ENCODE peak calls at places on chromosome 6, in five cellular contexts. H, Q, R, Z and O are unnamed samples.

GRCh38 chr6:1024587-1024986 is 287.3 kb upstream of the FOXQ1 start:
- DNase-seq in H (no peak), R (peak; percentile 89), Z (no peak), Q (no peak), O (no peak)

GRCh38 chr6:170497845-170498281 is 55.2 kb downstream of the PSMB1 start:
- DNase-seq in H (no peak), Q (no peak), Z (no peak), R (no peak), O (no peak)

GRCh38 chr6:3517350-3517749 is 60.5 kb upstream of the SLC22A23 start:
- DNase-seq in R (peak; percentile 89), Z (no peak), H (peak; percentile 95), Q (no peak), O (no peak)

GRCh38 chr6:144310761-144311160 is 25.6 kb downstream of the UTRN start:
- DNase-seq in H (no peak), Q (no peak), Z (no peak), R (no peak), O (no peak)

GRCh38 chr6:125300992-125301434 is 754 bp downstream of the HDDC2 start:
- DNase-seq in Z (no peak), Q (no peak), H (peak; percentile 50), R (peak; percentile 33), O (no peak)

GRCh38 chr6:95087394-95088097 is 489.8 kb upstream of the MANEA start:
- DNase-seq in Z (no peak), R (peak; percentile 33), H (peak; percentile 71), Q (no peak), O (no peak)

GRCh38 chr6:31690231-31691077 is 9.6 kb upstream of the LY6G5C start:
- DNase-seq in Q (no peak), H (no peak), R (no peak), Z (no peak), O (no peak)

GRCh38 chr6:99099243-99099642 is 151.5 kb upstream of the FBXL4 start:
- DNase-seq in Q (no peak), R (no peak), Z (no peak), H (no peak), O (no peak)

GRCh38 chr6:45625191-45625664 is 247.5 kb upstream of the SUPT3H start:
- DNase-seq in Z (no peak), Q (no peak), R (peak; percentile 58), H (peak; percentile 49), O (no peak)

GRCh38 chr6:85008311-85009015 is 244.1 kb upstream of the TBX18 start:
- DNase-seq in H (peak; percentile 86), Z (no peak), R (peak; percentile 18), Q (no peak), O (no peak)

GRCh38 chr6:109060585-109060984 is 34.1 kb downstream of the SESN1 start:
- DNase-seq in Q (no peak), Z (no peak), H (peak; percentile 47), R (no peak), O (no peak)

GRCh38 chr6:35024601-35025054 is 116.5 kb downstream of the TCP11 start:
- DNase-seq in Z (no peak), Q (peak; percentile 83), R (peak; percentile 41), H (peak; percentile 87), O (no peak)

GRCh38 chr6:169454204-169454871 is 200.7 kb upstream of the THBS2 start:
- DNase-seq in R (peak; percentile 80), Q (no peak), H (peak; percentile 57), Z (no peak), O (no peak)

GRCh38 chr6:108168501-108168979 is 2.7 kb downstream of the NR2E1 start:
- DNase-seq in R (no peak), Z (no peak), H (peak; percentile 22), Q (peak; percentile 71), O (no peak)

GRCh38 chr6:23055523-23055922 is 486.2 kb downstream of the HDGFL1 start:
- DNase-seq in Q (no peak), Z (no peak), R (no peak), H (peak; percentile 9), O (no peak)

GRCh38 chr6:37826188-37826587 is 6.7 kb downstream of the ZFAND3 start:
- DNase-seq in H (peak; percentile 22), Z (no peak), Q (no peak), R (no peak), O (no peak)

GRCh38 chr6:111484655-111484974 is 1.6 kb upstream of the REV3L start:
- DNase-seq in H (no peak), Q (no peak), Z (no peak), R (no peak), O (no peak)

GRCh38 chr6:70557998-70558397 is 8.7 kb upstream of the SDHAF4 start:
- DNase-seq in R (no peak), Z (no peak), Q (no peak), H (no peak), O (no peak)

GRCh38 chr6:88895911-88896310 is 67.5 kb downstream of the RNGTT start:
- DNase-seq in Q (no peak), H (no peak), R (no peak), Z (no peak), O (no peak)

GRCh38 chr6:88899569-88900316 is 63.7 kb downstream of the RNGTT start:
- DNase-seq in Q (no peak), R (no peak), Z (no peak), H (no peak), O (no peak)
- TF ChIP-seq CTCF in Q (no peak), R (peak; percentile 44), Z (peak; percentile 45), H (peak; percentile 20), O (no peak)

GRCh38 chr6:91645811-91646210 is 1058.9 kb upstream of the MAP3K7 start:
- DNase-seq in R (no peak), Z (no peak), H (no peak), Q (no peak), O (no peak)

GRCh38 chr6:91646649-91647048 is 1059.8 kb upstream of the MAP3K7 start:
- DNase-seq in H (no peak), Q (no peak), Z (no peak), R (no peak), O (no peak)
- TF ChIP-seq CTCF in H (no peak), Q (no peak), Z (no peak), R (no peak), O (no peak)

GRCh38 chr6:150664091-150664490 is 64.4 kb downstream of the PLEKHG1 start:
- DNase-seq in Q (no peak), H (no peak), Z (no peak), R (no peak), O (no peak)

GRCh38 chr6:150666071-150666470 is 66.4 kb downstream of the PLEKHG1 start:
- DNase-seq in R (no peak), H (peak; percentile 31), Q (no peak), Z (no peak), O (no peak)

GRCh38 chr6:150670311-150670710 is 70.6 kb downstream of the PLEKHG1 start:
- DNase-seq in H (no peak), R (no peak), Q (no peak), Z (no peak), O (no peak)

GRCh38 chr6:150668882-150669476 is 69.3 kb downstream of the PLEKHG1 start:
- DNase-seq in R (no peak), Q (no peak), H (no peak), Z (no peak), O (no peak)

DNA sequence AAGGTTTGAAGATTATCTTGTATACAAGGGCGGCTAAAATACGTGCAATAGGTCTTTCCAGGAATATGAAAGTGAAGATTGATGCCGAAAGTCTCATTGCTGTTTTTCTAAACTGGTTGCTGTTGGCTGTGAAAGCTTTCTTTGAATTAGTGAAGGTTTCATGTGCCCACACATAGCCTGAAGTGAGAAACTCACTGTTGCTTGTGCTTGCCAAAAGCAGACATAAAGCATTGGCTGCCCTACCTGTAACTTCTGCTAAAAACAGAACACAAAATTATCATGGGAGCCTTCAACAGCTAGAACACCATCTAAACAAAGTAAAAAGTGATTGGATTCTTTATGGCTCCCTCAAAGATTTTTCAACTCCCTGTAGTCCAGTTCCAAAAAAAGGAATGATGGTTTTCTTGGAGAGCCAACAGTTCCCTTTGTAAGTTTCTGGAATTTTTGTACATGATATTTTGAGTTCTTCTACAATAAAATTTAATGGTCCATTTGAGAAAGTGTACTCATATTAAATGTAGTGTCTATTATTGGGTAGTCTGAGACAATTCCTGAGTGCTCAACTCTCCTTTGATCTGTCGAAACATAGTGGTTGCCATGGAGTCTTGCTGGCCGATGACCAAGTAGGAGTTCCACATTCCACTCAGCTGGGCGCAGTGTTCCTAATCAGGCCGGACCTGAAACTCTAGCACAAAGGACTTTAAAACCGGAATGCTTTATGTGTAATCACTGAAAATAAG is 68.5 kb downstream of the PLEKHG1 start:
- DNase-seq in Z (peak; percentile 35), R (peak; percentile 51), Q (peak; percentile 84), H (peak; percentile 93), O (peak; percentile 73)
- TF ChIP-seq CTCF in Z (peak; percentile 27), R (no peak), Q (peak; percentile 30), H (peak; percentile 41), O (no peak)

GRCh38 chr6:27816906-27817305 is 95.3 kb downstream of the OR2B2 start:
- DNase-seq in Z (no peak), H (no peak), Q (no peak), R (no peak), O (no peak)
- TF ChIP-seq CTCF in Z (no peak), H (no peak), Q (no peak), R (no peak), O (no peak)

GRCh38 chr6:159906400-159906799 is 15.6 kb downstream of the MAS1 start:
- DNase-seq in H (no peak), Z (no peak), Q (no peak), R (no peak), O (no peak)

GRCh38 chr6:159910342-159910741 is 19.6 kb downstream of the MAS1 start:
- DNase-seq in R (no peak), H (no peak), Q (no peak), Z (no peak), O (no peak)

GRCh38 chr6:159904497-159904911 is 13.7 kb downstream of the MAS1 start:
- DNase-seq in R (no peak), Q (no peak), Z (no peak), H (no peak), O (no peak)

GRCh38 chr6:159908940-159909339 is 18.2 kb downstream of the MAS1 start:
- DNase-seq in Q (no peak), H (no peak), Z (no peak), R (no peak), O (no peak)

GRCh38 chr6:159908535-159908934 is 17.7 kb downstream of the MAS1 start:
- DNase-seq in Q (no peak), R (no peak), Z (no peak), H (peak; percentile 27), O (no peak)
- TF ChIP-seq CTCF in Q (no peak), R (no peak), Z (no peak), H (no peak), O (no peak)